ENCODE peak calls at places on chromosomes 3 and 15, in nine cellular contexts. J is GM23338, T is PC-3, K is GM23248, P is OCI-LY7, U is neural progenitor cell, F is hepatocyte, Y is SK-N-SH, B is MM.1S. N is an unnamed sample.

GRCh38 chr15:31263751-31264533 is 62.7 kb upstream of the KLF13 start:
- DNase-seq in U (peak; percentile 1), B (peak; percentile 93), K (no peak), F (no peak), J (no peak), T (no peak), P (peak; percentile 89), Y (peak; percentile 63), N (no peak)

GRCh38 chr15:34039506-34040123 is 611 bp upstream of the AVEN start:
- DNase-seq in U (no peak), J (no peak), F (no peak), Y (peak; percentile 22), P (peak; percentile 60), B (peak; percentile 70), K (peak; percentile 71), T (no peak), N (no peak)

GRCh38 chr15:60695713-60696522 is 217.0 kb upstream of the ICE2 start:
- DNase-seq in Y (no peak), B (no peak), K (peak; percentile 50), F (no peak), T (no peak), J (no peak), P (no peak), U (no peak), N (no peak)

GRCh38 chr3:55167586-55168317 is 239.9 kb upstream of the LRTM1 start:
- DNase-seq in Y (no peak), U (no peak), K (peak; percentile 85), B (no peak), F (no peak), J (no peak), T (peak; percentile 59), P (no peak), N (no peak)

GRCh38 chr3:138442433-138442832 is 8.0 kb downstream of the ESYT3 start:
- DNase-seq in F (peak; percentile 85), U (no peak), T (peak; percentile 67), J (no peak), B (no peak), Y (no peak), P (no peak), K (peak; percentile 89), N (peak; percentile 60)

GRCh38 chr3:182979719-182980191 is 583 bp downstream of the DCUN1D1 start:
- DNase-seq in J (peak; percentile 68), F (peak; percentile 55), U (peak; percentile 74), Y (peak; percentile 77), T (peak; percentile 37), B (peak; percentile 49), K (peak; percentile 52), P (peak; percentile 52), N (no peak)

GRCh38 chr15:67164811-67165652 is 89.4 kb downstream of the AAGAB start:
- DNase-seq in T (no peak), B (no peak), Y (no peak), K (no peak), J (peak; percentile 74), P (no peak), F (no peak), U (peak; percentile 64), N (no peak)

GRCh38 chr15:62449638-62450037 is 284.6 kb upstream of the C2CD4B start:
- DNase-seq in P (no peak), K (no peak), U (no peak), T (no peak), B (no peak), F (no peak), J (no peak), Y (no peak), N (no peak)

GRCh38 chr3:170697131-170697530 is 111.3 kb upstream of the SLC7A14 start:
- DNase-seq in F (no peak), J (no peak), U (no peak), B (no peak), P (no peak), Y (no peak), T (no peak), K (no peak), N (no peak)

GRCh38 chr15:70121656-70122297 is 24.1 kb upstream of the TLE3 start:
- DNase-seq in B (no peak), J (no peak), K (peak; percentile 96), U (no peak), F (peak; percentile 75), P (no peak), T (peak; percentile 71), Y (no peak), N (no peak)

GRCh38 chr15:42371125-42371524 is 11.8 kb downstream of the CAPN3 start:
- DNase-seq in J (peak; percentile 33), Y (no peak), T (peak; percentile 69), P (peak; percentile 34), B (no peak), F (no peak), U (no peak), K (peak; percentile 57), N (peak; percentile 4)

GRCh38 chr15:101549647-101550046 is 60.1 kb upstream of the PCSK6 start:
- DNase-seq in F (no peak), T (no peak), K (no peak), P (no peak), U (no peak), J (peak; percentile 26), Y (no peak), B (no peak), N (no peak)

GRCh38 chr3:197736010-197736490 is 654 bp downstream of the RUBCN start:
- DNase-seq in Y (peak; percentile 77), F (peak; percentile 62), B (peak; percentile 57), K (peak; percentile 54), J (peak; percentile 51), P (peak; percentile 61), T (no peak), U (peak; percentile 54), N (no peak)

GRCh38 chr15:41814534-41814933 is 13.4 kb upstream of the JMJD7 start:
- DNase-seq in P (no peak), J (no peak), U (no peak), T (no peak), K (no peak), F (no peak), Y (no peak), B (no peak), N (no peak)

GRCh38 chr15:78103406-78104118 is 11.2 kb downstream of the SH2D7 start:
- DNase-seq in Y (no peak), P (peak; percentile 19), K (no peak), U (no peak), F (no peak), J (no peak), B (peak; percentile 38), T (peak; percentile 7), N (no peak)

DNA sequence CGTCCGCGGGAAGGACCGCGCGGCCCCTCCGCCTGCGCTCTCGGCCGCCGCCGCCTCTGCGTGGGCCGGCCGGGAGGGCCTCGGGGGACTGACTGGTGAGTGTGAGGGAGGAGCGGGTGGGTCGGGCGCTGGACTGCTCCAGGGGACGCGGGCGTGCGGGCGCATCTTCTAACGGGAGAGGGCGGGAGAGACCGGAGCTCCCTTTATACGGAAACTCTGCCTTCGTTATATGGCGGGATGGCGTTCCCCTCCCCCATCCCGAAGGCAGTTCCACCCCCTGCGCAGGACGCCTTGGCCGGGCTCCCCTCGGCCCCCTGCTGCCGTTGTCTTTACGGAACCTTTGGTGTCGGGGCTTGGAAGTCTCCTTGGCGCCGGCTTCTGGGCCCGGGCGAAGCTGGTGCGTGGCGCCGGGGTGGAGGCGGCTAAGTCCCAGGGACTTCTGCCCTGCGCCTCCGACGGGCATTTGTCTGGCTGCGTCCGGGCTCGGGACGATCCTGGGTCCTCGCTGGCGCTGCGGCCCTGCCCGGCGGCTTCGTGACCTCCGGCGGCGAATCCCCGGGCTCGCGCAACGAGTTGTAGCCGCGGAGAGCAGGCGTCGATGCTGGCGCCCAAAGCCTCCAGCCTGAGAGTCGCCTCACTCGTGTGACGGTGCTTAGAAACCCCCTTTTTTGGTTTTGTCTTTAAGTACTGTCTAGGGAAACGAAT is 518 bp downstream of the ZNF639 start:
- DNase-seq in J (peak; percentile 81), B (peak; percentile 74), U (peak; percentile 81), T (peak; percentile 54), Y (peak; percentile 86), F (peak; percentile 84), P (peak; percentile 79), K (peak; percentile 91), N (no peak)
- TF ChIP-seq EZH2phosphoT487 in J (no peak), B (no peak), U (no peak), T (no peak), Y (no peak), F (no peak), P (no peak), K (no peak), N (no peak)

GRCh38 chr15:84656972-84657371 is 1.0 kb downstream of the NMB start:
- DNase-seq in J (no peak), T (no peak), P (no peak), K (no peak), U (no peak), Y (no peak), B (no peak), F (no peak), N (no peak)

GRCh38 chr15:84659904-84660781 is 2.1 kb upstream of the NMB start:
- DNase-seq in K (no peak), P (peak; percentile 34), B (peak; percentile 73), U (no peak), J (no peak), Y (no peak), T (no peak), F (no peak), N (no peak)

GRCh38 chr15:84657748-84658079 is 285 bp downstream of the NMB start:
- DNase-seq in Y (no peak), K (no peak), B (no peak), P (no peak), J (peak; percentile 24), F (no peak), U (no peak), T (no peak), N (no peak)

GRCh38 chr15:84658788-84659411 is 901 bp upstream of the NMB start:
- DNase-seq in J (no peak), P (peak; percentile 29), Y (peak; percentile 26), B (no peak), U (no peak), K (no peak), T (no peak), F (no peak), N (no peak)

GRCh38 chr15:84658080-84658787 is at the start of gene NMB:
- DNase-seq in J (peak; percentile 97), Y (peak; percentile 98), K (peak; percentile 89), F (peak; percentile 94), T (peak; percentile 73), U (peak; percentile 97), P (peak; percentile 95), B (peak; percentile 93), N (peak; percentile 24)
- TF ChIP-seq EZH2phosphoT487 in J (no peak), Y (no peak), K (no peak), F (no peak), T (no peak), U (no peak), P (no peak), B (no peak), N (no peak)

GRCh38 chr3:53833053-53833645 is 13.1 kb downstream of the CHDH start:
- DNase-seq in K (no peak), J (no peak), B (no peak), P (no peak), T (no peak), U (no peak), Y (no peak), F (no peak), N (no peak)
- TF ChIP-seq EZH2phosphoT487 in K (no peak), J (no peak), B (no peak), P (no peak), T (no peak), U (no peak), Y (no peak), F (no peak), N (no peak)

DNA sequence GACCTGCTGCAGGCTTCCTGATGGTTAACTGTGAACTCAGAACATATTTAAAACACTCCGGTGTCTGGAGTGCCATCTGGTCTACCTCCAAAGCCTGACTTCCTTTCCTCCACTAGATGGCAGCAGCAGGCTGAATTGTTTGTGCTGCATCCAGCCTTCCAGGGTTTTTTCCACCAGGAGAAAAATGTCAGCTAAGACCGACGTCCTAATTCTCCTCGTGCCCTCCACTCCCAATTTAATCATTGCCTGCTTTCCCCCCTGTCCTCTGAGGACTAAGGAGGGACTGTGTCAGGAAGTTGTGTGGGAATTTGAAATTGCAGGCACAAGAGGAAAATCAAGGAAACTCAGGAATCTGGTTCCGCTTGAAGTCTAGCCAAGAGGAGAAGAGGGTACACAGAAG is 165.2 kb upstream of the UMPS start:
- DNase-seq in J (peak; percentile 91), Y (peak; percentile 84), U (peak; percentile 88), B (peak; percentile 60), F (peak; percentile 90), T (peak; percentile 94), P (peak; percentile 52), K (peak; percentile 79), N (peak; percentile 69)
- TF ChIP-seq EZH2phosphoT487 in J (no peak), Y (no peak), U (no peak), B (no peak), F (no peak), T (no peak), P (no peak), K (no peak), N (no peak)